ENCODE peak calls at places on chromosomes 3 and 15, in ten cellular contexts. L, W, N, E, V, J, H, I, X and B are unnamed samples.

GRCh38 chr3:66763294-66763693 is 234.8 kb upstream of the KBTBD8 start:
- DNase-seq in E (peak), H (peak), J (no peak), I (no peak), L (no peak), X (no peak), W (no peak), N (no peak), V (no peak), B (no peak)

GRCh38 chr15:78396976-78397375 is 41.0 kb upstream of the IREB2 start:
- DNase-seq in X (no peak), J (no peak), L (peak), W (no peak), E (peak), V (peak), H (peak), N (no peak), I (no peak), B (no peak)

GRCh38 chr3:161197855-161198836 is 23.0 kb upstream of the NMD3 start:
- DNase-seq in V (no peak), W (no peak), I (no peak), X (no peak), L (no peak), J (no peak), N (no peak), H (no peak), E (no peak), B (no peak)

GRCh38 chr3:172258616-172259015 is 189.6 kb downstream of the GHSR start:
- DNase-seq in X (no peak), I (no peak), V (no peak), N (no peak), H (no peak), J (no peak), E (no peak), W (no peak), L (no peak), B (no peak)

GRCh38 chr3:5057857-5058324 is 64.2 kb upstream of the ARL8B start:
- DNase-seq in X (peak), L (peak), I (peak), J (peak), W (peak), N (peak), E (peak), V (peak), H (peak), B (peak)

GRCh38 chr3:25293736-25294135 is 134.3 kb upstream of the RARB start:
- DNase-seq in J (no peak), X (no peak), H (no peak), I (peak), N (no peak), W (no peak), L (no peak), V (peak), E (no peak), B (no peak)

GRCh38 chr15:85749261-85750151 is 45.2 kb downstream of the KLHL25 start:
- DNase-seq in X (no peak), J (no peak), E (peak), N (no peak), H (no peak), V (no peak), L (no peak), I (no peak), W (no peak), B (no peak)

GRCh38 chr3:17292556-17292955 is 407.8 kb downstream of the PLCL2 start:
- DNase-seq in X (no peak), N (no peak), H (no peak), L (no peak), W (no peak), J (no peak), V (no peak), E (no peak), I (no peak), B (no peak)

GRCh38 chr15:27490867-27491595 is 520.0 kb downstream of the GABRG3 start:
- DNase-seq in I (no peak), N (no peak), E (no peak), J (no peak), L (no peak), W (no peak), X (no peak), V (peak), H (no peak), B (no peak)

GRCh38 chr15:53670701-53671100 is 88.8 kb downstream of the WDR72 start:
- DNase-seq in J (no peak), X (no peak), L (no peak), N (no peak), E (no peak), V (no peak), W (no peak), I (no peak), H (no peak), B (no peak)

GRCh38 chr3:123485551-123485950 is 36.7 kb upstream of the ADCY5 start:
- DNase-seq in I (no peak), V (no peak), L (no peak), E (no peak), X (no peak), N (no peak), J (no peak), H (no peak), W (no peak), B (no peak)